ENCODE peak calls at places on chromosomes 16 and 17, in nine cellular contexts. O is thoracic aorta; B is cardiac fibroblast; N is astrocyte of the spinal cord; S is CD4-positive, alpha-beta T cell; F is AG04450; P is activated B cell treated with CpG ODN at 0.5 μM for 24 hours; Q is AG10803; Y is HFFc6. I is an unnamed sample.

GRCh38 chr16:4111748-4112696 is 4.2 kb downstream of the ADCY9 start:
- DNase-seq in O (no peak), B (peak; percentile 42), N (peak; percentile 24), S (no peak), F (no peak), P (no peak), Q (peak; percentile 44), Y (peak; percentile 25), I (no peak)

GRCh38 chr17:78774956-78775571 is 7.0 kb downstream of the CYTH1 start:
- DNase-seq in O (no peak), B (no peak), N (no peak), S (peak; percentile 43), F (no peak), P (peak; percentile 57), Q (no peak), Y (no peak), I (peak; percentile 59)

GRCh38 chr16:1983544-1984346 is at the start of gene GFER:
- DNase-seq in O (no peak), B (peak; percentile 94), N (peak; percentile 91), S (no peak), F (peak; percentile 72), P (peak; percentile 80), Q (peak; percentile 92), Y (peak; percentile 86), I (peak; percentile 80)

GRCh38 chr17:45324336-45324735 is 7.5 kb upstream of the MAP3K14 start:
- DNase-seq in O (no peak), B (no peak), N (no peak), S (no peak), F (no peak), P (no peak), Q (no peak), Y (no peak), I (no peak)

GRCh38 chr17:77498875-77499698 is 358.3 kb downstream of the SEC14L1 start:
- DNase-seq in O (no peak), B (no peak), N (no peak), S (no peak), F (no peak), P (peak; percentile 5), Q (no peak), Y (no peak), I (no peak)

GRCh38 chr17:13725286-13725990 is 123.7 kb upstream of the HS3ST3A1 start:
- DNase-seq in O (no peak), B (peak; percentile 71), N (peak; percentile 46), S (no peak), F (no peak), P (no peak), Q (peak; percentile 58), Y (no peak), I (no peak)

GRCh38 chr16:11824362-11824761 is 27.0 kb downstream of the RSL1D1 start:
- DNase-seq in O (no peak), B (no peak), N (no peak), S (no peak), F (no peak), P (no peak), Q (peak; percentile 54), Y (peak; percentile 25), I (peak; percentile 78)

GRCh38 chr16:23355106-23355670 is 53.1 kb downstream of the SCNN1B start:
- DNase-seq in O (no peak), B (no peak), N (no peak), S (no peak), F (no peak), P (no peak), Q (no peak), Y (no peak), I (no peak)

GRCh38 chr17:5069724-5070123 is 8.5 kb upstream of the ZFP3 start:
- DNase-seq in O (no peak), B (no peak), N (no peak), S (no peak), F (no peak), P (no peak), Q (no peak), Y (no peak), I (no peak)

GRCh38 chr16:30525844-30526136 is 576 bp downstream of the ZNF768 start:
- DNase-seq in O (no peak), B (no peak), N (no peak), S (no peak), F (no peak), P (no peak), Q (peak; percentile 13), Y (no peak), I (no peak)

GRCh38 chr16:14600164-14600563 is 29.9 kb downstream of the PARN start:
- DNase-seq in O (no peak), B (peak; percentile 63), N (peak; percentile 52), S (no peak), F (no peak), P (no peak), Q (peak; percentile 41), Y (peak; percentile 17), I (no peak)

GRCh38 chr17:66383353-66383752 is 80.9 kb downstream of the PRKCA start:
- DNase-seq in O (no peak), B (peak; percentile 87), N (peak; percentile 93), S (no peak), F (peak; percentile 80), P (no peak), Q (peak; percentile 95), Y (peak; percentile 73), I (no peak)

GRCh38 chr17:44235583-44235936 is 16.1 kb upstream of the UBTF start:
- DNase-seq in O (no peak), B (peak; percentile 70), N (peak; percentile 71), S (no peak), F (no peak), P (no peak), Q (no peak), Y (peak; percentile 41), I (no peak)

GRCh38 chr17:3695723-3696411 is at the start of gene P2RX5:
- DNase-seq in O (no peak), B (peak; percentile 12), N (no peak), S (peak; percentile 15), F (no peak), P (peak; percentile 66), Q (peak; percentile 13), Y (no peak), I (no peak)

GRCh38 chr16:78749745-78750268 is 650.4 kb downstream of the WWOX start:
- DNase-seq in O (no peak), B (no peak), N (no peak), S (no peak), F (no peak), P (no peak), Q (no peak), Y (no peak), I (no peak)

GRCh38 chr16:80974649-80975376 is 31.9 kb downstream of the CMC2 start:
- DNase-seq in O (no peak), B (peak; percentile 21), N (no peak), S (no peak), F (no peak), P (no peak), Q (no peak), Y (no peak), I (no peak)

GRCh38 chr17:17314501-17315071 is 11.4 kb downstream of the NT5M start:
- DNase-seq in O (no peak), B (no peak), N (no peak), S (no peak), F (no peak), P (no peak), Q (no peak), Y (no peak), I (no peak)

GRCh38 chr17:17315142-17315821 is 12.1 kb downstream of the NT5M start:
- DNase-seq in O (no peak), B (no peak), N (no peak), S (no peak), F (no peak), P (no peak), Q (no peak), Y (no peak), I (no peak)

GRCh38 chr17:17313350-17313991 is 10.3 kb downstream of the NT5M start:
- DNase-seq in O (no peak), B (peak; percentile 37), N (no peak), S (peak; percentile 67), F (no peak), P (peak; percentile 38), Q (no peak), Y (no peak), I (no peak)
- TF ChIP-seq CTCF in O (peak; percentile 17), B (peak; percentile 43), N (peak; percentile 38), S (peak; percentile 81), F (peak; percentile 51), P (no peak), Q (peak; percentile 43), Y (peak; percentile 54), I (peak; percentile 58)

DNA sequence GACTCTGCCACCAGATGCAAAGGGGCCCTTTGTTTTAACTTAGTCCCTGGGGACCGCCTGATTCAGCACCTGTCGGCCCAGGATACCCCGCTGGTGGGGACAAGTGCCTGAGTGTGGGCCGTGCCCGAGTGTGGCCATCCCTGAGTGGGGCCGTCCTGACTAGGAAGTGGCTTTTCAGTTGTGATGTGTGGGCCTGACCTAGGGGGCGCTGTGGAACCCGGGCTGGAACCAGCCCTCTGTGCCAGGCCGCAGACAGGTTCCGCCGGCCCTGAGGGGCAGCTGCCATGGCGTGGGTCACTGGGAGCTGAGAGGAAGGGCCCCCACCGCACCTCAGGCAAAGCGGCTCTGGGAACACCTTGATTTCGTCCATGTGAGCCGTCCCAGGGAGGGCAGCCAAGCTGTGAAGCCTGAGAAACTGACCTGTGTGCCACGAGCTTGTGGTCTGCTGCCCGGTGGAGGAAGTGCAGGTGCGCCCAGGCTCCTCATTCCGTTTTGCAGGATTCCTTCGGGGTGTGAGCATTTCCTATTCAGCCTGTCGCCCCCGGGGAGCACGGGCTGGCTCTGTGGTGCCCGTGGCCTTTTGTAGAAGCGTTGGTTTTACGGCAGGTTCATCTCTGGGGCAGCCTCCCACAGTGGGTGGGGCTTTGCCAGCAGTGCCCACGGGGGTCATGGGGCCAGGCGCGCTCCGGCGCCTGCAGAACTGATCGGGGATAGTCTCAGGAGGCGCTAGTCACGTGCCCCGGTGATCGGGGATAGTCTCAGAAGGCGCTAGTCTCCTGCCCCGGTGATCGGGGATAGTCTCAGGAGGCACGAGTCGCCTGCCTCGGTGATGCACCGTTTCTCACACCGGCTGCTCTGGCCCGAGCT is 5.3 kb downstream of the RPL13 start:
- DNase-seq in O (no peak), B (peak; percentile 53), N (peak; percentile 43), S (no peak), F (no peak), P (peak; percentile 44), Q (no peak), Y (peak; percentile 38), I (no peak)
- TF ChIP-seq CTCF in O (peak; percentile 21), B (peak; percentile 63), N (peak; percentile 72), S (peak; percentile 25), F (peak; percentile 52), P (no peak), Q (peak; percentile 55), Y (peak; percentile 84), I (peak; percentile 68)

DNA sequence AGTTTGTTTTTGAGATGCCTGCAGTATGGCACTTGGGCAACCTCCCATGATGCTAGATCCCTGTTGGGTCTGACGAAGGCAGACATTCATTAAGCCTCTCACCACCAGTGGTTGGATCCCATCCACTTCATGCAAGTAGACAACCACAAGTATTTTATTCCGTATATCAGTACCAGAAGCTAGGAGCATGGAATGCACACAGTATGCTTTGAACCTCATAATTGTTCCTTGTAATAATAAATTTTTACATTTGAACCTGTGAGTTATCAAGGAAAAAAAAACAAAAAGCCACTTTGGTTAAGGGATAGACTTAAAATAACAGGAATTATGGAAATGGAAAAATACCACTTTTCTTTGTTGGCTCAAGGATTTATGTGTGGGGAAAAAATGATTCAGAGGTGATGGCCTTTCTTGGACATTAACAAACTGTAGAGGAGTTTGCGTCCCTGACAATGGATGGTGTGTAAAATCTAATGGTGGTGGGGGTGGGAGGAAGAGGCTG is 107.1 kb upstream of the KCNJ16 start:
- DNase-seq in O (no peak), B (peak; percentile 71), N (peak; percentile 99), S (no peak), F (peak; percentile 80), P (no peak), Q (peak; percentile 100), Y (peak; percentile 92), I (no peak)
- TF ChIP-seq CTCF in O (no peak), B (no peak), N (no peak), S (no peak), F (no peak), P (no peak), Q (no peak), Y (no peak), I (no peak)

GRCh38 chr16:61471737-61472136 is 564.5 kb downstream of the CDH8 start:
- DNase-seq in O (no peak), B (no peak), N (no peak), S (no peak), F (no peak), P (no peak), Q (no peak), Y (no peak), I (no peak)
- TF ChIP-seq CTCF in O (no peak), B (no peak), N (no peak), S (no peak), F (no peak), P (no peak), Q (no peak), Y (no peak), I (no peak)